ENCODE peak calls at places on chromosomes 6 and 20, in six cellular contexts. One of them, this sample, is unnamed.

GRCh38 chr6:149934249-149935156 is 7.3 kb upstream of the ULBP2 start:
- DNase-seq in NCI-H460: peak
- DNase-seq in kidney tubule cell: peak
- DNase-seq in nephron progenitor cell: peak
- DNase-seq in non-pigmented ciliary epithelial cell: peak
- DNase-seq in iPS-NIHi11: peak
- DNase-seq in this sample: peak

GRCh38 chr6:79302341-79302740 is 67.9 kb upstream of the HMGN3 start:
- DNase-seq in NCI-H460: no peak
- DNase-seq in kidney tubule cell: peak
- DNase-seq in nephron progenitor cell: no peak
- DNase-seq in non-pigmented ciliary epithelial cell: no peak
- DNase-seq in iPS-NIHi11: peak
- DNase-seq in this sample: peak

GRCh38 chr20:16810216-16810615 is 62.1 kb downstream of the OTOR start:
- DNase-seq in NCI-H460: no peak
- DNase-seq in kidney tubule cell: peak
- DNase-seq in nephron progenitor cell: no peak
- DNase-seq in non-pigmented ciliary epithelial cell: no peak
- DNase-seq in iPS-NIHi11: no peak
- DNase-seq in this sample: peak

GRCh38 chr6:137867685-137868509 is 838 bp downstream of the TNFAIP3 start:
- DNase-seq in NCI-H460: no peak
- DNase-seq in kidney tubule cell: peak
- DNase-seq in nephron progenitor cell: peak
- DNase-seq in non-pigmented ciliary epithelial cell: no peak
- DNase-seq in iPS-NIHi11: peak
- DNase-seq in this sample: no peak

GRCh38 chr6:134686071-134686470 is 263.8 kb downstream of the ALDH8A1 start:
- DNase-seq in NCI-H460: no peak
- DNase-seq in kidney tubule cell: peak
- DNase-seq in nephron progenitor cell: no peak
- DNase-seq in non-pigmented ciliary epithelial cell: no peak
- DNase-seq in iPS-NIHi11: no peak
- DNase-seq in this sample: peak

GRCh38 chr6:571892-572291 is 85.0 kb downstream of the HUS1B start:
- DNase-seq in NCI-H460: no peak
- DNase-seq in kidney tubule cell: no peak
- DNase-seq in nephron progenitor cell: no peak
- DNase-seq in non-pigmented ciliary epithelial cell: no peak
- DNase-seq in iPS-NIHi11: no peak
- DNase-seq in this sample: no peak

GRCh38 chr20:41386502-41387427 is 20.1 kb upstream of the EMILIN3 start:
- DNase-seq in NCI-H460: no peak
- DNase-seq in kidney tubule cell: no peak
- DNase-seq in nephron progenitor cell: no peak
- DNase-seq in non-pigmented ciliary epithelial cell: no peak
- DNase-seq in iPS-NIHi11: no peak
- DNase-seq in this sample: no peak

GRCh38 chr20:45309075-45309474 is 976 bp upstream of the MATN4 start:
- DNase-seq in NCI-H460: no peak
- DNase-seq in kidney tubule cell: no peak
- DNase-seq in nephron progenitor cell: no peak
- DNase-seq in non-pigmented ciliary epithelial cell: no peak
- DNase-seq in iPS-NIHi11: no peak
- DNase-seq in this sample: no peak

GRCh38 chr6:139423970-139424667 is 49.7 kb upstream of the CITED2 start:
- DNase-seq in NCI-H460: no peak
- DNase-seq in kidney tubule cell: no peak
- DNase-seq in nephron progenitor cell: no peak
- DNase-seq in non-pigmented ciliary epithelial cell: no peak
- DNase-seq in iPS-NIHi11: no peak
- DNase-seq in this sample: no peak

GRCh38 chr6:150934380-150934779 is 68.9 kb downstream of the MTHFD1L start:
- DNase-seq in NCI-H460: no peak
- DNase-seq in kidney tubule cell: peak
- DNase-seq in nephron progenitor cell: no peak
- DNase-seq in non-pigmented ciliary epithelial cell: peak
- DNase-seq in iPS-NIHi11: no peak
- DNase-seq in this sample: peak

GRCh38 chr6:97198181-97198580 is 84.8 kb downstream of the MMS22L start:
- DNase-seq in NCI-H460: no peak
- DNase-seq in kidney tubule cell: no peak
- DNase-seq in nephron progenitor cell: no peak
- DNase-seq in non-pigmented ciliary epithelial cell: no peak
- DNase-seq in iPS-NIHi11: no peak
- DNase-seq in this sample: no peak

GRCh38 chr6:40631760-40632159 is 44.6 kb upstream of the LRFN2 start:
- DNase-seq in NCI-H460: no peak
- DNase-seq in kidney tubule cell: no peak
- DNase-seq in nephron progenitor cell: no peak
- DNase-seq in non-pigmented ciliary epithelial cell: no peak
- DNase-seq in iPS-NIHi11: no peak
- DNase-seq in this sample: no peak

GRCh38 chr20:10427060-10427692 is 6.8 kb downstream of the MKKS start:
- DNase-seq in NCI-H460: peak
- DNase-seq in kidney tubule cell: peak
- DNase-seq in nephron progenitor cell: peak
- DNase-seq in non-pigmented ciliary epithelial cell: no peak
- DNase-seq in iPS-NIHi11: peak
- DNase-seq in this sample: peak

GRCh38 chr6:15255481-15256414 is 9.9 kb downstream of the JARID2 start:
- DNase-seq in NCI-H460: no peak
- DNase-seq in kidney tubule cell: peak
- DNase-seq in nephron progenitor cell: no peak
- DNase-seq in non-pigmented ciliary epithelial cell: no peak
- DNase-seq in iPS-NIHi11: no peak
- DNase-seq in this sample: peak

GRCh38 chr20:59850018-59850641 is 83.3 kb downstream of the SYCP2 start:
- DNase-seq in NCI-H460: peak
- DNase-seq in kidney tubule cell: peak
- DNase-seq in nephron progenitor cell: no peak
- DNase-seq in non-pigmented ciliary epithelial cell: no peak
- DNase-seq in iPS-NIHi11: peak
- DNase-seq in this sample: peak

GRCh38 chr6:155373276-155373675 is 59.0 kb upstream of the TFB1M start:
- DNase-seq in NCI-H460: no peak
- DNase-seq in kidney tubule cell: no peak
- DNase-seq in nephron progenitor cell: no peak
- DNase-seq in non-pigmented ciliary epithelial cell: no peak
- DNase-seq in iPS-NIHi11: no peak
- DNase-seq in this sample: no peak

GRCh38 chr20:59828478-59829414 is 104.7 kb downstream of the SYCP2 start:
- DNase-seq in NCI-H460: no peak
- DNase-seq in kidney tubule cell: no peak
- DNase-seq in nephron progenitor cell: no peak
- DNase-seq in non-pigmented ciliary epithelial cell: no peak
- DNase-seq in iPS-NIHi11: no peak
- DNase-seq in this sample: no peak

GRCh38 chr6:19137419-19138035 is 699.6 kb upstream of the ID4 start:
- DNase-seq in NCI-H460: no peak
- DNase-seq in kidney tubule cell: no peak
- DNase-seq in nephron progenitor cell: no peak
- DNase-seq in non-pigmented ciliary epithelial cell: no peak
- DNase-seq in iPS-NIHi11: no peak
- DNase-seq in this sample: no peak

GRCh38 chr6:107202876-107203468 is 87.7 kb upstream of the BEND3 start:
- DNase-seq in NCI-H460: no peak
- DNase-seq in kidney tubule cell: no peak
- DNase-seq in nephron progenitor cell: no peak
- DNase-seq in non-pigmented ciliary epithelial cell: no peak
- DNase-seq in iPS-NIHi11: no peak
- DNase-seq in this sample: no peak

GRCh38 chr20:34983995-34984735 is 28.5 kb downstream of the MYH7B start:
- DNase-seq in NCI-H460: no peak
- DNase-seq in kidney tubule cell: no peak
- DNase-seq in nephron progenitor cell: no peak
- DNase-seq in non-pigmented ciliary epithelial cell: no peak
- DNase-seq in iPS-NIHi11: peak
- DNase-seq in this sample: no peak